ENCODE peak calls at places on chromosomes 11 and 22, in seven cellular contexts. W is cardiac muscle cell, M is colonic mucosa, S is hepatocyte, L is tibial artery, Q is psoas muscle, P is BE2C. R is an unnamed sample.
A peak's percentile ranks its signal among the peaks of the same experiment; 100 is the strongest.

GRCh38 chr22:38345782-38346181 is 28.5 kb upstream of the CSNK1E start:
- DNase-seq in Q (no peak), L (peak; percentile 35), S (no peak), W (no peak), P (no peak), M (no peak), R (no peak)

GRCh38 chr11:10660323-10660722 is 33.2 kb downstream of the IRAG1 start:
- DNase-seq in P (no peak), L (no peak), M (no peak), Q (no peak), S (no peak), W (no peak), R (no peak)

GRCh38 chr11:72338741-72339140 is 94.8 kb upstream of the PHOX2A start:
- DNase-seq in P (no peak), W (no peak), Q (no peak), L (no peak), M (no peak), S (no peak), R (no peak)

GRCh38 chr22:50723991-50724390 is 14.0 kb upstream of the ACR start:
- DNase-seq in L (no peak), Q (no peak), P (no peak), W (no peak), M (no peak), S (no peak), R (no peak)

GRCh38 chr22:50443801-50444625 is 30.8 kb downstream of the SBF1 start:
- DNase-seq in Q (no peak), S (no peak), L (no peak), W (no peak), P (no peak), M (no peak), R (peak; percentile 7)

GRCh38 chr22:19806213-19807160 is 45.9 kb downstream of the TBX1 start:
- DNase-seq in M (peak; percentile 92), P (peak; percentile 48), L (peak; percentile 65), S (peak; percentile 16), W (no peak), Q (peak; percentile 52), R (no peak)

GRCh38 chr22:42811510-42811909 is 45.6 kb downstream of the ARFGAP3 start:
- DNase-seq in P (no peak), Q (no peak), L (no peak), M (no peak), S (no peak), W (no peak), R (no peak)

GRCh38 chr22:24517446-24517845 is 22.3 kb downstream of the UPB1 start:
- DNase-seq in W (no peak), M (no peak), P (peak; percentile 32), L (no peak), S (no peak), Q (no peak), R (no peak)

GRCh38 chr11:107307991-107308390 is 149.6 kb downstream of the CWF19L2 start:
- DNase-seq in L (no peak), P (peak; percentile 6), S (no peak), M (no peak), W (no peak), Q (no peak), R (no peak)

GRCh38 chr22:47174671-47175111 is 412.2 kb downstream of the TBC1D22A start:
- DNase-seq in P (no peak), Q (peak; percentile 40), L (peak; percentile 63), S (no peak), M (no peak), W (no peak), R (no peak)

GRCh38 chr22:27062857-27063256 is 405.5 kb downstream of the MIAT start:
- DNase-seq in M (no peak), P (no peak), L (no peak), S (no peak), W (no peak), Q (no peak), R (no peak)

GRCh38 chr11:128422576-128423370 is 164.6 kb downstream of the ETS1 start:
- DNase-seq in S (no peak), Q (peak; percentile 57), P (peak; percentile 85), L (no peak), M (no peak), W (no peak), R (no peak)

GRCh38 chr11:23789938-23790371 is 706.9 kb upstream of the LUZP2 start:
- DNase-seq in S (peak; percentile 79), P (no peak), M (peak; percentile 68), Q (no peak), L (no peak), W (peak; percentile 27), R (peak; percentile 44)

GRCh38 chr11:15115686-15116085 is 963 bp downstream of the INSC start:
- DNase-seq in L (no peak), Q (no peak), W (no peak), M (no peak), S (no peak), P (no peak), R (no peak)
- H3K4me3 ChIP-seq in L (no peak overlapping the region), Q (no peak overlapping the region), W (no peak overlapping the region), M (no peak overlapping the region), S (no peak overlapping the region), P (no peak overlapping the region), R (no peak overlapping the region)

DNA sequence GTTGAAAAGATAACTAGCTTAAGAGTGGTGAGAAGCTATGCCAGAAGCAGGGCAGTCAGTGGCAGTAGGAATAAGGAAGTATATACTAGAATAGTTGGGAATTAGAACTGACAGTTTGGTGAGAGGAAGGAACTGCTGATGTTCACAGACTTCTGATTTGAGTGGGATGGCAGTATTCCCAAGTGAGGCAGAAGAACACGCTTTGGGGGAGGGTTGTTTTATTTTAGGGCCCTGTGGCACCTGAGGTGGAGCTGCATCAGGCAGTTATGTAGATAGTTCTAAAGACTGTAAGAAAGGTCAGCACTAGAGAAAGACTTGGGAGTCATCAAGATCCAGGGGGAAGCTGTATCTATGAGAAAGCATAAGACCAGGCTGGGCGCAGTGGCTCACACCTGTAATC is 66.3 kb upstream of the TNRC6B start:
- DNase-seq in M (no peak), P (no peak), S (no peak), L (no peak), W (no peak), Q (no peak), R (no peak)
- H3K4me1 ChIP-seq in M (no peaks in the 10 kb centered on the region), P (no peaks in the 10 kb centered on the region), S (peaks cover 5% of the 10 kb centered on the region), L (peaks cover 39% of the 10 kb centered on the region), W (peaks cover 3% of the 10 kb centered on the region), Q (peaks cover 64% of the 10 kb centered on the region), R (peaks cover 21% of the 10 kb centered on the region)

GRCh38 chr11:9606799-9607510 is 33.5 kb downstream of the WEE1 start:
- DNase-seq in Q (no peak), W (no peak), M (peak; percentile 45), P (no peak), L (no peak), S (peak; percentile 44), R (no peak)
- H3K4me3 ChIP-seq in Q (no peak overlapping the region), W (no peak overlapping the region), M (no peak overlapping the region), P (no peak overlapping the region), L (no peak overlapping the region), S (no peak overlapping the region), R (no peak overlapping the region)

GRCh38 chr22:39529487-39529851 is 3.1 kb downstream of the RPS19BP1 start:
- DNase-seq in P (no peak), L (no peak), W (no peak), M (peak; percentile 36), S (no peak), Q (no peak), R (no peak)

GRCh38 chr22:39532215-39533071 is at the start of gene RPS19BP1:
- DNase-seq in P (peak; percentile 99), W (peak; percentile 100), M (peak; percentile 100), S (peak; percentile 100), L (peak; percentile 100), Q (peak; percentile 100), R (peak; percentile 99)

GRCh38 chr22:39530136-39530535 is 2.4 kb downstream of the RPS19BP1 start:
- DNase-seq in P (no peak), Q (no peak), M (no peak), S (no peak), L (no peak), W (no peak), R (no peak)

GRCh38 chr22:39528681-39529486 is 3.7 kb downstream of the RPS19BP1 start:
- DNase-seq in W (peak; percentile 97), Q (peak; percentile 95), P (peak; percentile 92), S (peak; percentile 96), M (peak; percentile 95), L (peak; percentile 94), R (peak; percentile 97)

DNA sequence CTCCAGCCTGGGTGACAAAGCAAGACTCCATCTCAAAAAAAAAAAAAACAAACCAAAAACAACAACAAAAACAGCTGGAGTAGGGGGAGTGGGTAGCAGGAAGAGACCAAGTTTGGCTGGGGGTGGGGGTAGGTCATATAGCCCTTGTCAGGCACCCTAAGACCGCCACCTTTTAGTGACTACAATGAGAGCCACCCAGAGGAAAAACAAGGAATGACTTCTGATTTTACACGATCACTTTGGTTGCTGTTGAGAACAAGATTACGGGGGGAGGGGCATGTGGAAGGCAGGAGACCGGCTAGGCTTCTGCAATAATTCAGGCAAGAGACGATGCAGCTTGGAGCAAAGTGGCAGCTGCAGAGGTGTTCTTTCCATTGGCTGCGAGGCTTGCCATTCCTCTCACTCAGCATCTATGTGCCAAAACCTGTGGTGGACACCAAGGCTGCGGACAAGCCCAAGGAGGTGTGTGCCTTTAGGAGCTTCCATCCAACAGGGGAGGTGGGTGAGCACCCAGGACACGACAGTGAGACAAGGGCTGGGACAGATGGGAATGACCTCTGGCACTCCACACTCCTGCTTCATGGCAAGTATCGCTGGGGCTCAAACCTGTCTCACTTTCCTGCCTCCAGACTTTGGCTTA is 1.7 kb downstream of the RPS19BP1 start:
- DNase-seq in Q (no peak), M (peak; percentile 54), P (peak; percentile 67), S (peak; percentile 68), W (peak; percentile 61), L (no peak), R (peak; percentile 62)
- H3K4me1 ChIP-seq in Q (peaks cover 42% of the 10 kb centered on the region), M (peaks cover 43% of the 10 kb centered on the region), P (peaks cover 28% of the 10 kb centered on the region), S (peaks cover 36% of the 10 kb centered on the region), W (peaks cover 7% of the 10 kb centered on the region), L (peaks cover 67% of the 10 kb centered on the region), R (peaks cover 49% of the 10 kb centered on the region)

GRCh38 chr11:117664897-117665296 is 132.1 kb downstream of the DSCAML1 start:
- DNase-seq in W (no peak), S (no peak), P (no peak), Q (peak; percentile 26), M (peak; percentile 31), L (no peak), R (no peak)
- H3K4me3 ChIP-seq in W (no peak overlapping the region), S (no peak overlapping the region), P (no peak overlapping the region), Q (no peak overlapping the region), M (no peak overlapping the region), L (no peak overlapping the region), R (no peak overlapping the region)

GRCh38 chr11:120339394-120339890 is 3.2 kb downstream of the ARHGEF12 start:
- DNase-seq in P (peak; percentile 48), Q (no peak), S (peak; percentile 18), M (peak; percentile 69), W (no peak), L (no peak), R (peak; percentile 59)

GRCh38 chr11:120342678-120343077 is 6.5 kb downstream of the ARHGEF12 start:
- DNase-seq in Q (no peak), W (no peak), S (no peak), M (no peak), P (no peak), L (no peak), R (no peak)

GRCh38 chr11:120337896-120338840 is 2.0 kb downstream of the ARHGEF12 start:
- DNase-seq in M (no peak), P (peak; percentile 36), S (peak; percentile 14), W (no peak), Q (no peak), L (no peak), R (peak; percentile 62)

GRCh38 chr11:120342226-120342625 is 6.0 kb downstream of the ARHGEF12 start:
- DNase-seq in L (no peak), M (no peak), W (no peak), Q (no peak), S (no peak), P (no peak), R (no peak)

GRCh38 chr11:120340529-120340928 is 4.3 kb downstream of the ARHGEF12 start:
- DNase-seq in W (no peak), P (no peak), Q (no peak), L (no peak), M (no peak), S (no peak), R (peak; percentile 44)
- H3K4me1 ChIP-seq in W (peaks cover 58% of the 10 kb centered on the region), P (peaks cover 6% of the 10 kb centered on the region), Q (peaks cover 61% of the 10 kb centered on the region), L (peaks cover 45% of the 10 kb centered on the region), M (peaks cover 14% of the 10 kb centered on the region), S (peaks cover 28% of the 10 kb centered on the region), R (peaks cover 43% of the 10 kb centered on the region)